ENCODE peak calls at places on chromosomes 6 and 20, in seven cellular contexts. A, R, J, B, Z, W and S are unnamed samples.

GRCh38 chr20:42219005-42219404 is 600.8 kb upstream of the CHD6 start:
- DNase-seq in A (no peak), R (no peak), J (peak), B (no peak), Z (no peak), W (no peak), S (no peak)

GRCh38 chr6:22149501-22150490 is 147.0 kb downstream of the PRL start:
- DNase-seq in A (no peak), R (peak), J (peak), B (no peak), Z (no peak), W (no peak), S (peak)

GRCh38 chr6:109690373-109690739 is 646 bp downstream of the AK9 start:
- DNase-seq in A (peak), R (peak), J (peak), B (peak), Z (peak), W (peak), S (no peak)

GRCh38 chr6:160048471-160048870 is 73.1 kb upstream of the SLC22A1 start:
- DNase-seq in A (no peak), R (no peak), J (no peak), B (no peak), Z (no peak), W (no peak), S (no peak)

GRCh38 chr20:25254986-25255680 is 7.2 kb downstream of the PYGB start:
- DNase-seq in A (no peak), R (peak), J (no peak), B (peak), Z (no peak), W (no peak), S (no peak)

GRCh38 chr6:17179246-17180073 is 77.6 kb downstream of the STMND1 start:
- DNase-seq in A (no peak), R (no peak), J (no peak), B (no peak), Z (no peak), W (no peak), S (no peak)

GRCh38 chr6:149443411-149444181 is 41.2 kb downstream of the ZC3H12D start:
- DNase-seq in A (no peak), R (no peak), J (no peak), B (no peak), Z (no peak), W (no peak), S (no peak)

GRCh38 chr20:53847118-53847842 is 223.1 kb downstream of the BCAS1 start:
- DNase-seq in A (no peak), R (no peak), J (no peak), B (no peak), Z (no peak), W (no peak), S (no peak)

GRCh38 chr6:74073429-74073828 is 377.4 kb downstream of the CD109 start:
- DNase-seq in A (no peak), R (no peak), J (no peak), B (no peak), Z (no peak), W (no peak), S (no peak)

GRCh38 chr20:54611701-54612487 is 136.5 kb downstream of the DOK5 start:
- DNase-seq in A (no peak), R (peak), J (no peak), B (no peak), Z (no peak), W (no peak), S (no peak)

GRCh38 chr6:122092366-122092765 is 307.1 kb upstream of the HSF2 start:
- DNase-seq in A (no peak), R (no peak), J (no peak), B (no peak), Z (no peak), W (no peak), S (no peak)

GRCh38 chr6:27891300-27891913 is 20.8 kb downstream of the OR2B2 start:
- DNase-seq in A (no peak), R (no peak), J (peak), B (no peak), Z (no peak), W (no peak), S (no peak)

GRCh38 chr20:19823216-19823615 is 65.2 kb downstream of the RIN2 start:
- DNase-seq in A (no peak), R (no peak), J (no peak), B (no peak), Z (no peak), W (no peak), S (no peak)